ENCODE peak calls at places on chromosome 9, in four cellular contexts. K, J, V and D are unnamed samples.

GRCh38 chr9:137233143-137233980 is 2.7 kb downstream of the SLC34A3 start:
- DNase-seq in K (peak; percentile 58), J (no peak), V (no peak), D (no peak)

GRCh38 chr9:5511935-5512580 is 1.7 kb downstream of the PDCD1LG2 start:
- DNase-seq in K (no peak), J (no peak), V (peak; percentile 48), D (no peak)

GRCh38 chr9:105038057-105038456 is 110.1 kb upstream of the ABCA1 start:
- DNase-seq in K (no peak), J (no peak), V (no peak), D (no peak)

GRCh38 chr9:38047301-38048251 is 21.5 kb downstream of the SHB start:
- DNase-seq in K (peak; percentile 35), J (peak; percentile 77), V (peak; percentile 96), D (peak; percentile 63)

GRCh38 chr9:111752455-111752854 is 42.3 kb downstream of the SHOC1 start:
- DNase-seq in K (no peak), J (no peak), V (peak; percentile 50), D (no peak)

GRCh38 chr9:86586144-86586494 is 231.9 kb upstream of the TUT7 start:
- DNase-seq in K (no peak), J (no peak), V (no peak), D (no peak)

GRCh38 chr9:125747053-125747764 is at the start of gene PBX3:
- DNase-seq in K (peak; percentile 69), J (peak; percentile 74), V (peak; percentile 77), D (peak; percentile 62)

GRCh38 chr9:18785604-18786003 is 247.4 kb downstream of the SAXO1 start:
- DNase-seq in K (no peak), J (no peak), V (no peak), D (no peak)

GRCh38 chr9:82117025-82117424 is 128.5 kb downstream of the SPATA31D1 start:
- DNase-seq in K (no peak), J (no peak), V (peak; percentile 19), D (no peak)

GRCh38 chr9:16561121-16561520 is 309.3 kb downstream of the BNC2 start:
- DNase-seq in K (no peak), J (no peak), V (no peak), D (no peak)

GRCh38 chr9:137037035-137037434 is 5.1 kb upstream of the FUT7 start:
- DNase-seq in K (no peak), J (no peak), V (no peak), D (no peak)

GRCh38 chr9:137461663-137462395 is 2.7 kb upstream of the NSMF start:
- DNase-seq in K (no peak), J (peak; percentile 70), V (no peak), D (no peak)

GRCh38 chr9:130030821-130031481 is 12.0 kb downstream of the FNBP1 start:
- DNase-seq in K (no peak), J (no peak), V (no peak), D (no peak)

GRCh38 chr9:34601883-34602570 is 9.9 kb downstream of the RPP25L start:
- DNase-seq in K (no peak), J (no peak), V (no peak), D (no peak)

GRCh38 chr9:19074836-19075235 is 25.6 kb downstream of the RRAGA start:
- DNase-seq in K (no peak), J (no peak), V (no peak), D (no peak)